ENCODE peak calls at places on chromosomes 4 and X, in seven cellular contexts. I is GM12878, Q is MM.1S, H is K562, U is OCI-LY7, R is fibroblast of lung, K is endothelial cell of umbilical vein. D is an unnamed sample.

GRCh38 chr4:98567611-98568010 is 90.8 kb downstream of the TSPAN5 start:
- DNase-seq in I (no peak), Q (no peak), H (no peak), U (no peak), R (no peak), K (no peak), D (no peak)

GRCh38 chr4:129138762-129139496 is 43.0 kb downstream of the C4orf33 start:
- DNase-seq in I (no peak), Q (no peak), H (no peak), U (no peak), R (no peak), K (no peak), D (no peak)

GRCh38 chr4:16636911-16637630 is 261.4 kb downstream of the LDB2 start:
- DNase-seq in I (no peak), Q (no peak), H (no peak), U (no peak), R (no peak), K (peak), D (no peak)

GRCh38 chr4:72896515-72896914 is 173.0 kb downstream of the COX18 start:
- DNase-seq in I (no peak), Q (no peak), H (no peak), U (no peak), R (peak), K (no peak), D (peak)

GRCh38 chr4:87354168-87355102 is 31.8 kb upstream of the HSD17B13 start:
- DNase-seq in I (no peak), Q (no peak), H (no peak), U (no peak), R (peak), K (no peak), D (no peak)

GRCh38 chr4:82718067-82718935 is 80.3 kb downstream of the SCD5 start:
- DNase-seq in I (no peak), Q (no peak), H (no peak), U (no peak), R (no peak), K (no peak), D (peak)

GRCh38 chr4:151325320-151326246 is at the start of gene SH3D19:
- DNase-seq in I (no peak), Q (peak), H (peak), U (no peak), R (peak), K (peak), D (peak)

GRCh38 chrX:150192846-150193245 is 170.3 kb upstream of the MAMLD1 start:
- DNase-seq in I (no peak), Q (no peak), H (no peak), U (no peak), R (peak), K (no peak), D (no peak)

GRCh38 chrX:153052534-153052933 is 3.7 kb upstream of the PNMA3 start:
- DNase-seq in I (no peak), Q (no peak), H (no peak), U (no peak), R (no peak), K (no peak), D (no peak)

GRCh38 chr4:38867478-38868054 is at the start of gene FAM114A1:
- DNase-seq in I (no peak), Q (peak), H (peak), U (no peak), R (peak), K (peak), D (peak)

GRCh38 chr4:151626228-151626627 is 134.6 kb downstream of the GATB start:
- DNase-seq in I (no peak), Q (no peak), H (no peak), U (no peak), R (no peak), K (no peak), D (no peak)

GRCh38 chr4:65943076-65943475 is 272.8 kb upstream of the EPHA5 start:
- DNase-seq in I (no peak), Q (no peak), H (no peak), U (no peak), R (no peak), K (peak), D (no peak)

GRCh38 chr4:3362431-3363287 is 69.8 kb downstream of the RGS12 start:
- DNase-seq in I (no peak), Q (no peak), H (no peak), U (no peak), R (no peak), K (no peak), D (peak)

GRCh38 chr4:165743422-165743821 is 129.6 kb upstream of the TLL1 start:
- DNase-seq in I (no peak), Q (no peak), H (no peak), U (no peak), R (no peak), K (no peak), D (no peak)
- H3K4me2 ChIP-seq in I (no peak), Q (no peak), H (peak), U (no peak), R (no peak), K (no peak), D (no peak)

GRCh38 chr4:96103086-96103485 is 263.2 kb downstream of the PDHA2 start:
- DNase-seq in I (no peak), Q (no peak), H (no peak), U (no peak), R (peak), K (peak), D (no peak)

GRCh38 chr4:96099031-96099430 is 259.1 kb downstream of the PDHA2 start:
- DNase-seq in I (no peak), Q (no peak), H (no peak), U (no peak), R (no peak), K (no peak), D (peak)

GRCh38 chr4:96097693-96098092 is 257.8 kb downstream of the PDHA2 start:
- DNase-seq in I (no peak), Q (no peak), H (no peak), U (no peak), R (no peak), K (no peak), D (no peak)

GRCh38 chr4:96097040-96097607 is 257.2 kb downstream of the PDHA2 start:
- DNase-seq in I (no peak), Q (no peak), H (no peak), U (no peak), R (no peak), K (no peak), D (no peak)

GRCh38 chr4:96102541-96103018 is 262.7 kb downstream of the PDHA2 start:
- DNase-seq in I (no peak), Q (no peak), H (no peak), U (no peak), R (peak), K (peak), D (peak)
- TF ChIP-seq CTCF in I (no peak), Q (no peak), H (no peak), U (no peak), R (no peak), K (no peak), D (no peak)

DNA sequence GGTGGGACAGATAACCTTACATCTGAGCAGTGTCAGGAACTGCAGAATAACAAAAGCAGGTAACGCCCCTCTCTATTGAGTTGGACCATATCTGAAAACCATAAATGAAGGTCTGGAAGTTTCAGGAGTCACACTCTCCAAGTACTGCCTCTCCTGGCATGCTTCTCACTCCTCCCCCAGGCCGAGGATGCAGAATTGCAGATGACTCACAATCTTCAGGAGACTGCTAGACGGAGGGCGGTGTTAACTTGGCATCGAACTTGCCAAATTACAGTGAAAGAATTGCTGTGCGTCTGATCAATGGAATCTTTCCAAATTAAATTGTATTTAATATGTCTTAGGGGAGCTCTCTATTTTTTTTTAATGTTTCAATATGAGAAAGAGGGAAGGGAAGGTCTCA is 67.1 kb upstream of the TRIM2 start:
- DNase-seq in I (no peak), Q (no peak), H (no peak), U (no peak), R (peak), K (peak), D (peak)
- H3K27ac ChIP-seq in I (no peak), Q (no peak), H (no peak), U (no peak), R (no peak), K (no peak), D (no peak)

GRCh38 chr4:54004463-54004862 is 59.9 kb downstream of the CHIC2 start:
- DNase-seq in I (no peak), Q (no peak), H (no peak), U (no peak), R (no peak), K (no peak), D (peak)

GRCh38 chr4:54006755-54007154 is 57.6 kb downstream of the CHIC2 start:
- DNase-seq in I (no peak), Q (no peak), H (no peak), U (no peak), R (no peak), K (no peak), D (no peak)

GRCh38 chr4:54001558-54002365 is 62.6 kb downstream of the CHIC2 start:
- DNase-seq in I (no peak), Q (no peak), H (no peak), U (no peak), R (no peak), K (no peak), D (no peak)

GRCh38 chr4:54011201-54011600 is 53.2 kb downstream of the CHIC2 start:
- DNase-seq in I (no peak), Q (no peak), H (no peak), U (no peak), R (no peak), K (no peak), D (no peak)

GRCh38 chr4:54005475-54005874 is 58.9 kb downstream of the CHIC2 start:
- DNase-seq in I (no peak), Q (peak), H (no peak), U (no peak), R (peak), K (no peak), D (no peak)
- H3K4me2 ChIP-seq in I (no peak), Q (peak), H (no peak), U (no peak), R (peak), K (no peak), D (peak)

GRCh38 chrX:38799995-38800394 is 1.3 kb upstream of the MID1IP1 start:
- DNase-seq in I (no peak), Q (no peak), H (peak), U (peak), R (no peak), K (no peak), D (peak)
- TF ChIP-seq CTCF in I (no peak), Q (no peak), H (peak), U (peak), R (no peak), K (no peak), D (no peak)

GRCh38 chr4:57911203-57911602 is 801.0 kb upstream of the IGFBP7 start:
- DNase-seq in I (no peak), Q (no peak), H (no peak), U (no peak), R (no peak), K (no peak), D (no peak)
- H3K27ac ChIP-seq in I (no peak), Q (no peak), H (no peak), U (no peak), R (no peak), K (no peak), D (no peak)

D was measured in osteoblast.